ENCODE peak calls at places on chromosome 9, in six cellular contexts. N, S, X, H, Y and J are unnamed samples.

GRCh38 chr9:116661037-116661954 is 25.8 kb upstream of the TRIM32 start:
- DNase-seq in H (no peak), S (peak; percentile 3), X (peak; percentile 41), N (peak; percentile 91), Y (no peak), J (peak; percentile 49)

GRCh38 chr9:21677387-21677786 is 125.0 kb upstream of the MTAP start:
- DNase-seq in N (no peak), X (no peak), H (no peak), S (no peak), Y (no peak), J (no peak)

GRCh38 chr9:35027871-35028270 is 38.3 kb downstream of the DNAJB5 start:
- DNase-seq in N (no peak), X (no peak), Y (no peak), S (no peak), H (no peak), J (no peak)

GRCh38 chr9:14346826-14347407 is 33.0 kb upstream of the NFIB start:
- DNase-seq in X (no peak), H (no peak), S (no peak), Y (no peak), N (peak; percentile 54), J (no peak)

GRCh38 chr9:134243778-134244467 is 79.6 kb upstream of the RNU6ATAC start:
- DNase-seq in Y (no peak), S (no peak), X (no peak), N (no peak), H (peak; percentile 50), J (peak; percentile 87)

GRCh38 chr9:37509536-37509935 is 23.8 kb downstream of the POLR1E start:
- DNase-seq in H (no peak), S (no peak), N (no peak), X (no peak), Y (no peak), J (no peak)

GRCh38 chr9:91037511-91038482 is 236.2 kb downstream of the SYK start:
- DNase-seq in S (no peak), N (no peak), X (no peak), H (peak; percentile 79), Y (no peak), J (no peak)

GRCh38 chr9:86434039-86434726 is 80.0 kb upstream of the TUT7 start:
- DNase-seq in S (no peak), Y (no peak), X (no peak), N (peak; percentile 78), H (no peak), J (peak; percentile 48)

GRCh38 chr9:131545003-131545785 is at the start of gene PRRT1B:
- DNase-seq in S (no peak), N (peak; percentile 81), X (no peak), Y (peak; percentile 65), H (peak; percentile 89), J (no peak)

GRCh38 chr9:92094655-92095054 is 20.6 kb downstream of the SPTLC1 start:
- DNase-seq in X (peak; percentile 42), H (no peak), S (no peak), Y (no peak), N (peak; percentile 47), J (no peak)

GRCh38 chr9:134234001-134234660 is 69.8 kb upstream of the RNU6ATAC start:
- DNase-seq in Y (no peak), N (no peak), S (no peak), H (no peak), X (no peak), J (no peak)

GRCh38 chr9:114359801-114360200 is 28.0 kb downstream of the AKNA start:
- DNase-seq in Y (no peak), S (no peak), H (no peak), N (no peak), X (no peak), J (no peak)

GRCh38 chr9:135335691-135336181 is 143.8 kb upstream of the PPP1R26 start:
- DNase-seq in H (no peak), N (no peak), S (no peak), Y (no peak), X (peak; percentile 19), J (no peak)

GRCh38 chr9:10268500-10269485 is 344.0 kb downstream of the PTPRD start:
- DNase-seq in Y (no peak), H (no peak), X (peak; percentile 68), N (peak; percentile 73), S (peak; percentile 64), J (peak; percentile 19)

GRCh38 chr9:98805506-98806272 is 1.8 kb upstream of the GALNT12 start:
- DNase-seq in X (no peak), Y (no peak), S (no peak), N (no peak), H (no peak), J (no peak)

GRCh38 chr9:33076031-33076359 is 479 bp downstream of the SMU1 start:
- DNase-seq in N (peak; percentile 11), H (no peak), X (no peak), S (no peak), Y (no peak), J (no peak)

GRCh38 chr9:114282926-114283325 is 40.0 kb upstream of the ORM1 start:
- DNase-seq in H (no peak), S (no peak), N (no peak), X (peak; percentile 4), Y (no peak), J (no peak)

GRCh38 chr9:92749071-92749933 is 15.3 kb downstream of the BICD2 start:
- DNase-seq in Y (no peak), N (no peak), H (no peak), S (no peak), X (peak; percentile 22), J (no peak)

GRCh38 chr9:7273575-7273974 is 515.8 kb downstream of the KDM4C start:
- DNase-seq in S (no peak), N (peak; percentile 38), H (no peak), Y (no peak), X (no peak), J (no peak)

GRCh38 chr9:88651682-88652633 is 117.0 kb downstream of the NXNL2 start:
- DNase-seq in N (no peak), X (no peak), Y (no peak), S (no peak), H (peak; percentile 67), J (no peak)

GRCh38 chr9:18688581-18688980 is 214.6 kb downstream of the ADAMTSL1 start:
- DNase-seq in X (no peak), S (no peak), N (no peak), H (no peak), Y (no peak), J (no peak)

GRCh38 chr9:91852801-91853347 is 97.2 kb downstream of the ROR2 start:
- DNase-seq in N (no peak), X (no peak), S (no peak), Y (no peak), H (no peak), J (no peak)

GRCh38 chr9:89808076-89808701 is 203.4 kb downstream of the GADD45G start:
- DNase-seq in N (peak; percentile 43), H (no peak), S (no peak), Y (no peak), X (no peak), J (no peak)
- TF ChIP-seq CTCF in N (no peak), H (no peak), S (peak; percentile 51), Y (peak; percentile 30), X (peak; percentile 50), J (peak; percentile 31)

GRCh38 chr9:16575878-16576245 is 294.6 kb downstream of the BNC2 start:
- DNase-seq in S (no peak), N (no peak), Y (no peak), X (no peak), H (no peak), J (no peak)
- TF ChIP-seq CTCF in S (no peak), N (no peak), Y (no peak), X (no peak), H (no peak), J (no peak)

GRCh38 chr9:120486347-120486746 is 93.6 kb downstream of the CDK5RAP2 start:
- DNase-seq in S (no peak), Y (no peak), X (no peak), N (no peak), H (no peak), J (no peak)

GRCh38 chr9:120486835-120487234 is 93.1 kb downstream of the CDK5RAP2 start:
- DNase-seq in S (no peak), H (no peak), X (no peak), N (no peak), Y (no peak), J (no peak)

GRCh38 chr9:120490888-120491595 is 88.9 kb downstream of the CDK5RAP2 start:
- DNase-seq in X (no peak), H (no peak), Y (no peak), S (no peak), N (peak; percentile 22), J (peak; percentile 38)
- TF ChIP-seq CTCF in X (no peak), H (no peak), Y (no peak), S (no peak), N (no peak), J (no peak)

DNA sequence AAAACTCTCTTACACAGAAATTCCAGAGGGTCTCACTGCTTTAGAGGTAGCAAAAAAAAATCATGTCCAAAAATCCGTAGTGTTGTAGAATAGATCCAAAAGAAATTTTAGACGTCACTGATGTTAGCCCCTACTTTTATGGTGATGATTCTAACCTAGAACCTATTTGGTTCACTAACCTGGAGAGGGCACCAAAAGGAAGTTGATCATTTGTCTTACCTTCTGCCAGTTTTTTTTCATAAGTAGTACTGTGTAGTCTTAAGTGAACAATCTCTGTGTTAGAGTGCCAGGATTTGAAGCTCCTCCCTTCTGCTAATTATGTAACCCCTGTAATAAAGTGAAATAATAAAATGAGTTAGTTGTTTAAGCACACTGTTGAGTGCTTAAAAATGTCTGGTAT is 215.2 kb downstream of the SMARCA2 start:
- DNase-seq in X (no peak), H (no peak), Y (no peak), S (no peak), N (peak; percentile 14), J (no peak)
- TF ChIP-seq CTCF in X (no peak), H (no peak), Y (no peak), S (no peak), N (peak; percentile 46), J (no peak)

GRCh38 chr9:4393806-4394523 is 94.1 kb upstream of the GLIS3 start:
- DNase-seq in S (no peak), X (no peak), H (no peak), N (no peak), Y (no peak), J (no peak)
- TF ChIP-seq CTCF in S (no peak), X (no peak), H (no peak), N (no peak), Y (no peak), J (no peak)

DNA sequence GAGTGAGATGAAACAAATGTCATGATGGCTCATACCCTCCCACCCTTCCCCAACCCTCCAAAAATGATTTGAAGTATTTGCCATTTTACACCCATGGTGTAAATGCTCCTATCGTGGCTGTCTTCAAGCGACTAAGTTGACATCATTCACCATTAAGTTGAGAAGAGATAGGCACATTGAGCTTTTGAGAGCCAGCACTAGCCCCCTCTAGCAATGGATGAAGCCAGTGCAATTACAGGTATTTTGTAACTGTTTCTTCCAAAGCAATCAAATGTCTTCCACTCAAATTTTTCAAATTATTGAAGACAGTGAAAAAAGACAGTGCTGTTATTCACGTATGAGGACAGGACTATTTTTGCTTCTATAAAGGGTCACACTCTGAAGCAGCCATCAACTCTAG is 371.5 kb upstream of the KLF4 start:
- DNase-seq in Y (no peak), H (no peak), N (peak; percentile 6), S (no peak), X (no peak), J (no peak)
- TF ChIP-seq CTCF in Y (no peak), H (no peak), N (peak; percentile 49), S (no peak), X (peak; percentile 43), J (no peak)